ENCODE peak calls at places on chromosome 16, in six cellular contexts. Z, U, P, J, Q and T are unnamed samples.

GRCh38 chr16:68244903-68245853 is at the start of gene PLA2G15:
- DNase-seq in Z (peak; percentile 96), U (peak; percentile 97), P (peak; percentile 98), J (peak; percentile 93), Q (peak; percentile 94), T (peak; percentile 94)

GRCh38 chr16:48541108-48541786 is 68.7 kb downstream of the N4BP1 start:
- DNase-seq in Z (no peak), U (no peak), P (no peak), J (no peak), Q (no peak), T (no peak)

GRCh38 chr16:10622036-10622921 is 41.9 kb upstream of the EMP2 start:
- DNase-seq in Z (peak; percentile 88), U (peak; percentile 22), P (no peak), J (no peak), Q (no peak), T (no peak)

GRCh38 chr16:8950580-8951077 is 13.1 kb downstream of the USP7 start:
- DNase-seq in Z (peak; percentile 34), U (no peak), P (no peak), J (no peak), Q (peak; percentile 73), T (no peak)

GRCh38 chr16:20878682-20879147 is 21.4 kb downstream of the DCUN1D3 start:
- DNase-seq in Z (peak; percentile 71), U (no peak), P (no peak), J (no peak), Q (no peak), T (no peak)

GRCh38 chr16:64437706-64438329 is 684.0 kb downstream of the CDH11 start:
- DNase-seq in Z (peak; percentile 78), U (no peak), P (no peak), J (no peak), Q (no peak), T (no peak)

GRCh38 chr16:31138621-31139578 is 3.4 kb upstream of the PRSS8 start:
- DNase-seq in Z (no peak), U (peak; percentile 17), P (no peak), J (peak; percentile 92), Q (peak; percentile 70), T (no peak)

GRCh38 chr16:84442416-84443145 is 61.9 kb downstream of the MEAK7 start:
- DNase-seq in Z (no peak), U (no peak), P (no peak), J (no peak), Q (no peak), T (no peak)

GRCh38 chr16:53754938-53755910 is 51.3 kb downstream of the FTO start:
- DNase-seq in Z (no peak), U (no peak), P (no peak), J (no peak), Q (peak; percentile 60), T (no peak)

GRCh38 chr16:87499189-87499486 is 6.3 kb upstream of the ZCCHC14 start:
- DNase-seq in Z (no peak), U (no peak), P (no peak), J (no peak), Q (peak; percentile 82), T (no peak)

GRCh38 chr16:68707341-68708152 is 29.5 kb upstream of the CDH1 start:
- DNase-seq in Z (peak; percentile 62), U (peak; percentile 76), P (no peak), J (peak; percentile 99), Q (no peak), T (no peak)

GRCh38 chr16:22308824-22309520 is 11.8 kb downstream of the POLR3E start:
- DNase-seq in Z (no peak), U (no peak), P (no peak), J (no peak), Q (no peak), T (no peak)

GRCh38 chr16:26644912-26645543 is 421.7 kb upstream of the C16orf82 start:
- DNase-seq in Z (no peak), U (no peak), P (no peak), J (no peak), Q (no peak), T (no peak)

GRCh38 chr16:11706180-11706742 is 36.4 kb downstream of the TXNDC11 start:
- DNase-seq in Z (no peak), U (no peak), P (no peak), J (no peak), Q (peak; percentile 33), T (no peak)

GRCh38 chr16:79607587-79607986 is 7.0 kb upstream of the MAF start:
- DNase-seq in Z (no peak), U (no peak), P (no peak), J (no peak), Q (peak; percentile 16), T (no peak)

GRCh38 chr16:59632266-59632855 is 898.2 kb upstream of the GOT2 start:
- DNase-seq in Z (peak; percentile 26), U (no peak), P (no peak), J (no peak), Q (peak; percentile 68), T (no peak)

GRCh38 chr16:58425245-58425644 is 33.0 kb downstream of the GINS3 start:
- DNase-seq in Z (no peak), U (no peak), P (no peak), J (no peak), Q (no peak), T (no peak)

GRCh38 chr16:14562691-14563491 is 67.2 kb downstream of the PARN start:
- DNase-seq in Z (peak; percentile 40), U (peak; percentile 55), P (no peak), J (peak; percentile 75), Q (peak; percentile 26), T (peak; percentile 17)

GRCh38 chr16:69371564-69371963 is 14.2 kb downstream of the TERF2 start:
- DNase-seq in Z (no peak), U (no peak), P (no peak), J (no peak), Q (no peak), T (no peak)

GRCh38 chr16:30858111-30858495 is 35.8 kb downstream of the BCL7C start:
- DNase-seq in Z (no peak), U (no peak), P (no peak), J (no peak), Q (no peak), T (no peak)

GRCh38 chr16:55116165-55116894 is 185.7 kb downstream of the IRX5 start:
- DNase-seq in Z (no peak), U (no peak), P (peak; percentile 73), J (no peak), Q (peak; percentile 68), T (no peak)

GRCh38 chr16:84247844-84248243 is 8.0 kb upstream of the KCNG4 start:
- DNase-seq in Z (no peak), U (no peak), P (no peak), J (no peak), Q (peak; percentile 3), T (no peak)

GRCh38 chr16:49399594-49400364 is 26.2 kb downstream of the C16orf78 start:
- DNase-seq in Z (no peak), U (no peak), P (no peak), J (no peak), Q (no peak), T (no peak)

GRCh38 chr16:69328854-69329316 is 1.5 kb downstream of the PDF start:
- DNase-seq in Z (no peak), U (no peak), P (no peak), J (peak; percentile 45), Q (peak; percentile 62), T (no peak)

GRCh38 chr16:51445250-51445649 is 294.2 kb upstream of the SALL1 start:
- DNase-seq in Z (no peak), U (no peak), P (no peak), J (no peak), Q (peak; percentile 13), T (no peak)

GRCh38 chr16:13441675-13442074 is 478.3 kb upstream of the ERCC4 start:
- DNase-seq in Z (no peak), U (no peak), P (no peak), J (no peak), Q (no peak), T (no peak)

GRCh38 chr16:78506372-78507193 is 407.1 kb downstream of the WWOX start:
- DNase-seq in Z (no peak), U (no peak), P (no peak), J (no peak), Q (no peak), T (no peak)

GRCh38 chr16:75697571-75697970 is 3.7 kb downstream of the DUXB start:
- DNase-seq in Z (no peak), U (no peak), P (no peak), J (no peak), Q (no peak), T (no peak)

GRCh38 chr16:23302045-23302956 is at the start of gene SCNN1B:
- DNase-seq in Z (peak; percentile 17), U (peak; percentile 67), P (no peak), J (no peak), Q (no peak), T (peak; percentile 26)

GRCh38 chr16:19785512-19786130 is 67.5 kb downstream of the IQCK start:
- DNase-seq in Z (no peak), U (no peak), P (no peak), J (no peak), Q (no peak), T (no peak)
- H3K4me3 ChIP-seq in Z (no peak overlapping the region), U (no peak overlapping the region), P (no peak overlapping the region), J (no peak overlapping the region), Q (no peak overlapping the region), T (peak overlapping the region; percentile 25)

DNA sequence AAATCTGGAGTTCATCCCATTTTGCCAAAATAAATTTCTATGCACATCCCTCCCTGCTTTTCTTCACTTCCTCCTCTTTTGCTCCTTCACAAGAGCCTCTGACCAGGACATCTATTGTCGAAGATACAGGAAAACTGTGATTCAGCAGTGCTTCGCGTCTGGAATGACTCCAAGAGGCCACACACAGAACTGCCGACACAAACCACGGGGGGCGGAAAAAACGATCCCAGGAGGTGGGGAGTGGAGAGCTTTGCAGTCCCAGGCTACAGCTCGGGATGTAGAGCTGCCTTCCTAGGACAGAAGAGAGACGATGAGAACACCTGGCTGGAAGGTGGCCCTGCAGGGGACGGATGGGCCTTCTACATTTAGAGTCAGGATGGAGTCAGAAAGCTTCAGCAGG is 102.8 kb downstream of the XYLT1 start:
- DNase-seq in Z (peak; percentile 36), U (peak; percentile 77), P (no peak), J (no peak), Q (peak; percentile 61), T (no peak)
- TF ChIP-seq CTCF in Z (peak; percentile 28), U (peak; percentile 34), P (no peak), J (no peak), Q (peak; percentile 12), T (no peak)

GRCh38 chr16:56606688-56607618 is 1.4 kb upstream of the MT2A start:
- DNase-seq in Z (no peak), U (no peak), P (peak; percentile 92), J (peak; percentile 99), Q (peak; percentile 100), T (no peak)
- H3K27me3 ChIP-seq in Z (peaks cover 57% of the 10 kb centered on the region), U (peaks cover 99% of the 10 kb centered on the region), P (no peaks in the 10 kb centered on the region), J (no peaks in the 10 kb centered on the region), Q (no peaks in the 10 kb centered on the region), T (no peaks in the 10 kb centered on the region)

GRCh38 chr16:77300232-77300631 is 101.0 kb downstream of the SYCE1L start:
- DNase-seq in Z (no peak), U (no peak), P (no peak), J (no peak), Q (no peak), T (no peak)

GRCh38 chr16:77295896-77296295 is 96.7 kb downstream of the SYCE1L start:
- DNase-seq in Z (no peak), U (no peak), P (no peak), J (no peak), Q (peak; percentile 36), T (no peak)

GRCh38 chr16:77297996-77298637 is 98.9 kb downstream of the SYCE1L start:
- DNase-seq in Z (no peak), U (no peak), P (no peak), J (no peak), Q (no peak), T (no peak)

GRCh38 chr16:77299395-77299794 is 100.2 kb downstream of the SYCE1L start:
- DNase-seq in Z (no peak), U (no peak), P (no peak), J (no peak), Q (no peak), T (no peak)

GRCh38 chr16:77298638-77299360 is 99.6 kb downstream of the SYCE1L start:
- DNase-seq in Z (no peak), U (no peak), P (no peak), J (peak; percentile 91), Q (peak; percentile 88), T (no peak)
- H3K4me3 ChIP-seq in Z (no peak overlapping the region), U (no peak overlapping the region), P (no peak overlapping the region), J (no peak overlapping the region), Q (no peak overlapping the region), T (no peak overlapping the region)